ENCODE peak calls at places on chromosomes 5 and 9, in seven cellular contexts. One of them, this sample, is unnamed.

GRCh38 chr5:100898504-100899346 is 4.4 kb downstream of the ST8SIA4 start:
- DNase-seq in uterus: no peak
- DNase-seq in GM12878: no peak
- DNase-seq in spleen: no peak
- DNase-seq in upper lobe of left lung: no peak
- DNase-seq in H54: no peak
- DNase-seq in A549: no peak
- DNase-seq in this sample: no peak

GRCh38 chr9:109549386-109549785 is 51.3 kb upstream of the PTPN3 start:
- DNase-seq in H54: no peak
- DNase-seq in A549: no peak
- DNase-seq in spleen: no peak
- DNase-seq in uterus: no peak
- DNase-seq in GM12878: no peak
- DNase-seq in upper lobe of left lung: no peak
- DNase-seq in this sample: no peak

GRCh38 chr9:2655411-2655901 is 33.9 kb downstream of the VLDLR start:
- DNase-seq in spleen: no peak
- DNase-seq in uterus: no peak
- DNase-seq in GM12878: no peak
- DNase-seq in A549: peak
- DNase-seq in upper lobe of left lung: no peak
- DNase-seq in H54: peak
- DNase-seq in this sample: no peak

GRCh38 chr9:100589582-100589981 is 11.7 kb downstream of the CAVIN4 start:
- DNase-seq in GM12878: no peak
- DNase-seq in upper lobe of left lung: no peak
- DNase-seq in uterus: no peak
- DNase-seq in H54: no peak
- DNase-seq in spleen: no peak
- DNase-seq in A549: no peak
- DNase-seq in this sample: no peak

GRCh38 chr5:123708074-123708806 is 196.3 kb downstream of the CSNK1G3 start:
- DNase-seq in uterus: no peak
- DNase-seq in spleen: no peak
- DNase-seq in H54: peak
- DNase-seq in GM12878: no peak
- DNase-seq in upper lobe of left lung: no peak
- DNase-seq in A549: no peak
- DNase-seq in this sample: no peak

GRCh38 chr5:29750453-29750852 is 1443.0 kb upstream of the CDH6 start:
- DNase-seq in uterus: no peak
- DNase-seq in A549: no peak
- DNase-seq in H54: no peak
- DNase-seq in upper lobe of left lung: no peak
- DNase-seq in spleen: no peak
- DNase-seq in GM12878: no peak
- DNase-seq in this sample: no peak

GRCh38 chr5:1325870-1326546 is 18.9 kb downstream of the CLPTM1L start:
- DNase-seq in uterus: peak
- DNase-seq in spleen: peak
- DNase-seq in H54: no peak
- DNase-seq in GM12878: no peak
- DNase-seq in A549: no peak
- DNase-seq in upper lobe of left lung: peak
- DNase-seq in this sample: peak

GRCh38 chr5:120124961-120125360 is 339.1 kb upstream of the PRR16 start:
- DNase-seq in upper lobe of left lung: no peak
- DNase-seq in A549: no peak
- DNase-seq in H54: no peak
- DNase-seq in GM12878: no peak
- DNase-seq in uterus: no peak
- DNase-seq in spleen: no peak
- DNase-seq in this sample: no peak

GRCh38 chr9:74951107-74951720 is 1.5 kb downstream of the C9orf40 start:
- DNase-seq in A549: no peak
- DNase-seq in upper lobe of left lung: no peak
- DNase-seq in uterus: no peak
- DNase-seq in GM12878: no peak
- DNase-seq in spleen: no peak
- DNase-seq in H54: no peak
- DNase-seq in this sample: no peak

GRCh38 chr9:115691097-115691496 is 462.5 kb upstream of the PAPPA start:
- DNase-seq in H54: no peak
- DNase-seq in upper lobe of left lung: no peak
- DNase-seq in uterus: no peak
- DNase-seq in GM12878: no peak
- DNase-seq in spleen: no peak
- DNase-seq in A549: peak
- DNase-seq in this sample: no peak

GRCh38 chr5:153617190-153617589 is 126.7 kb downstream of the GRIA1 start:
- DNase-seq in A549: no peak
- DNase-seq in H54: no peak
- DNase-seq in upper lobe of left lung: no peak
- DNase-seq in spleen: no peak
- DNase-seq in GM12878: no peak
- DNase-seq in uterus: no peak
- DNase-seq in this sample: no peak

GRCh38 chr5:158858746-158859145 is 241.0 kb downstream of the EBF1 start:
- DNase-seq in spleen: no peak
- DNase-seq in upper lobe of left lung: no peak
- DNase-seq in uterus: no peak
- DNase-seq in H54: no peak
- DNase-seq in A549: no peak
- DNase-seq in GM12878: no peak
- DNase-seq in this sample: no peak

GRCh38 chr5:7471710-7472109 is 75.8 kb downstream of the ADCY2 start:
- DNase-seq in GM12878: no peak
- DNase-seq in A549: no peak
- DNase-seq in H54: no peak
- DNase-seq in spleen: no peak
- DNase-seq in uterus: no peak
- DNase-seq in upper lobe of left lung: no peak
- DNase-seq in this sample: no peak

GRCh38 chr9:97981828-97982164 is 1.3 kb upstream of the ANP32B start:
- DNase-seq in uterus: no peak
- DNase-seq in spleen: no peak
- DNase-seq in GM12878: no peak
- DNase-seq in upper lobe of left lung: no peak
- DNase-seq in A549: no peak
- DNase-seq in H54: no peak
- DNase-seq in this sample: no peak

GRCh38 chr5:139251695-139252288 is 41.7 kb upstream of the MATR3 start:
- DNase-seq in spleen: no peak
- DNase-seq in H54: no peak
- DNase-seq in A549: no peak
- DNase-seq in GM12878: no peak
- DNase-seq in uterus: no peak
- DNase-seq in upper lobe of left lung: no peak
- DNase-seq in this sample: no peak

GRCh38 chr5:78511116-78511906 is 137.3 kb downstream of the LHFPL2 start:
- DNase-seq in A549: no peak
- DNase-seq in GM12878: no peak
- DNase-seq in H54: no peak
- DNase-seq in upper lobe of left lung: no peak
- DNase-seq in spleen: no peak
- DNase-seq in uterus: no peak
- DNase-seq in this sample: no peak

GRCh38 chr9:33939924-33940874 is 108.5 kb downstream of the UBAP2 start:
- DNase-seq in upper lobe of left lung: no peak
- DNase-seq in uterus: no peak
- DNase-seq in spleen: no peak
- DNase-seq in GM12878: no peak
- DNase-seq in H54: no peak
- DNase-seq in A549: no peak
- DNase-seq in this sample: no peak

GRCh38 chr5:39020465-39020864 is 53.7 kb downstream of the RICTOR start:
- DNase-seq in A549: no peak
- DNase-seq in H54: no peak
- DNase-seq in GM12878: no peak
- DNase-seq in upper lobe of left lung: no peak
- DNase-seq in spleen: no peak
- DNase-seq in uterus: no peak
- DNase-seq in this sample: no peak

GRCh38 chr9:78806492-78807160 is 509.7 kb downstream of the PSAT1 start:
- DNase-seq in H54: no peak
- DNase-seq in upper lobe of left lung: no peak
- DNase-seq in GM12878: no peak
- DNase-seq in spleen: no peak
- DNase-seq in A549: no peak
- DNase-seq in uterus: no peak
- DNase-seq in this sample: no peak

GRCh38 chr9:124776952-124777645 is at the start of gene OLFML2A:
- DNase-seq in A549: peak
- DNase-seq in GM12878: no peak
- DNase-seq in spleen: peak
- DNase-seq in H54: no peak
- DNase-seq in upper lobe of left lung: peak
- DNase-seq in uterus: no peak
- DNase-seq in this sample: peak

GRCh38 chr5:57779383-57780223 is 297.0 kb upstream of the ACTBL2 start:
- DNase-seq in spleen: no peak
- DNase-seq in upper lobe of left lung: no peak
- DNase-seq in H54: no peak
- DNase-seq in uterus: peak
- DNase-seq in A549: peak
- DNase-seq in GM12878: no peak
- DNase-seq in this sample: no peak

GRCh38 chr5:4196744-4197646 is 601.4 kb downstream of the IRX1 start:
- DNase-seq in H54: no peak
- DNase-seq in A549: no peak
- DNase-seq in upper lobe of left lung: no peak
- DNase-seq in spleen: no peak
- DNase-seq in uterus: no peak
- DNase-seq in GM12878: no peak
- DNase-seq in this sample: no peak

GRCh38 chr9:95801797-95802196 is 73.7 kb upstream of the ERCC6L2 start:
- DNase-seq in uterus: no peak
- DNase-seq in upper lobe of left lung: no peak
- DNase-seq in GM12878: no peak
- DNase-seq in H54: no peak
- DNase-seq in spleen: no peak
- DNase-seq in A549: no peak
- DNase-seq in this sample: no peak

GRCh38 chr9:109401169-109401989 is 80.5 kb upstream of the EPB41L4B start:
- DNase-seq in GM12878: no peak
- DNase-seq in H54: peak
- DNase-seq in spleen: no peak
- DNase-seq in A549: peak
- DNase-seq in upper lobe of left lung: no peak
- DNase-seq in uterus: no peak
- DNase-seq in this sample: no peak

GRCh38 chr9:136907011-136907914 is 20.9 kb downstream of the TRAF2 start:
- DNase-seq in H54: no peak
- DNase-seq in upper lobe of left lung: peak
- DNase-seq in uterus: no peak
- DNase-seq in A549: no peak
- DNase-seq in GM12878: no peak
- DNase-seq in spleen: peak
- DNase-seq in this sample: no peak

DNA sequence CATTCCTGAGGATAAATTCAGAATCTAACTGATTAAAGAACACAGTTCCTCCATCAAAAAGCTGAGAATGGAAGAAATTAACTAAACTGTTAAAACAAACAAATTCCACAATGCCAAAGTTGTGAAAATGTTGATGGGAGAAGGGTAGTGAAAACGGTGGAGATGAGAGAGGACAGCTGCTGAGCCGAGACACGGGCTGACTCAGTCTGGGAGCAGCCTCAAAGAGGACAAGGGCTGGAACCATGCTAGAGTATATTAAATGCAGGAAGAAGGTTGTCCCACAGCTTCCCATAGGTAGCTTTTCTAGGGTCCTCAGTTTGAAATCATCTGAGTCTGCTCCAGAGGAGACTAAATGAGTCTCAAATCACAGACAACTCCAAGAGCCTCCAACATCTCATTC is 14.3 kb downstream of the ADAMTS12 start:
- DNase-seq in upper lobe of left lung: no peak
- DNase-seq in H54: no peak
- DNase-seq in GM12878: no peak
- DNase-seq in A549: no peak
- DNase-seq in spleen: no peak
- DNase-seq in uterus: no peak
- DNase-seq in this sample: no peak
- TF ChIP-seq POLR2A in upper lobe of left lung: no peak
- TF ChIP-seq POLR2A in H54: no peak
- TF ChIP-seq POLR2A in GM12878: no peak
- TF ChIP-seq POLR2A in A549: no peak
- TF ChIP-seq POLR2A in spleen: no peak
- TF ChIP-seq POLR2A in uterus: no peak
- TF ChIP-seq POLR2A in this sample: no peak

GRCh38 chr5:91528831-91529230 is 145.7 kb upstream of the ARRDC3 start:
- DNase-seq in GM12878: no peak
- DNase-seq in H54: no peak
- DNase-seq in spleen: no peak
- DNase-seq in A549: no peak
- DNase-seq in uterus: no peak
- DNase-seq in upper lobe of left lung: no peak
- DNase-seq in this sample: no peak
- TF ChIP-seq POLR2A in GM12878: no peak
- TF ChIP-seq POLR2A in H54: no peak
- TF ChIP-seq POLR2A in spleen: no peak
- TF ChIP-seq POLR2A in A549: no peak
- TF ChIP-seq POLR2A in uterus: no peak
- TF ChIP-seq POLR2A in upper lobe of left lung: no peak
- TF ChIP-seq POLR2A in this sample: no peak

DNA sequence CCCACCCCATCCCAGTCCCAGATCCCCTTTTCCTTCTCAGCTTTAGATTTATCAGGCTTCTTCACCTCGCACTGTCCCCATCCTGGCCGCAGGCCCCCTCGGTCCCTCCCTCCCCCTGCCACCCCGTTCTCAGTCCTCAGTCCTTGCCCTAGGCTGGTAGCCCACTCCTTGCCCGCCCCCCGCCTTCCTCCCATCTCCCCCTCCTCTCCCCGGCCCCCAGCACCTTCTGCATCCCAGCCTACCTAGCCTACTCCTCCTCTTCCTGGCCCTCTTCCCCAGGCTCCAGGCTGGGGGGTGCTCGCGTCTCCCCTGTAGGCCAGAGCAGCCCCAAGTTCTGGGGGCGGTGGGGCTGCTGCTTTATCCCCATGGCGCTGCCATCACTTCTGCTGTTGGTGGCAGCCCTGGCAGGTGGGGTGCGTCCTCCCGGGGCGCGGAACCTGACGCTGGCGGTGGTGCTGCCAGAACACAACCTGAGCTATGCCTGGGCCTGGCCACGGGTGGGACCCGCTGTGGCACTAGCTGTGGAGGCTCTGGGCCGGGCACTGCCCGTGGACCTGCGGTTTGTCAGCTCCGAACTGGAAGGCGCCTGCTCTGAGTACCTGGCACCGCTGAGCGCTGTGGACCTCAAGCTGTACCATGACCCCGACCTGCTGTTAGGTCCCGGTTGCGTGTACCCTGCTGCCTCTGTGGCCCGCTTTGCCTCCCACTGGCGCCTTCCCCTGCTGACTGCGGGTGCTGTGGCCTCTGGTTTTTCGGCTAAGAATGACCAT is 838 bp downstream of the NPR2 start:
- DNase-seq in H54: no peak
- DNase-seq in uterus: no peak
- DNase-seq in spleen: no peak
- DNase-seq in A549: no peak
- DNase-seq in GM12878: no peak
- DNase-seq in upper lobe of left lung: peak
- DNase-seq in this sample: peak
- TF ChIP-seq POLR2A in H54: no peak
- TF ChIP-seq POLR2A in uterus: no peak
- TF ChIP-seq POLR2A in spleen: no peak
- TF ChIP-seq POLR2A in A549: no peak
- TF ChIP-seq POLR2A in GM12878: no peak
- TF ChIP-seq POLR2A in upper lobe of left lung: no peak
- TF ChIP-seq POLR2A in this sample: no peak

GRCh38 chr9:470041-470781 is 255.5 kb downstream of the DOCK8 start:
- DNase-seq in H54: no peak
- DNase-seq in A549: peak
- DNase-seq in spleen: peak
- DNase-seq in GM12878: peak
- DNase-seq in upper lobe of left lung: peak
- DNase-seq in uterus: peak
- DNase-seq in this sample: peak
- TF ChIP-seq POLR2A in H54: peak
- TF ChIP-seq POLR2A in A549: peak
- TF ChIP-seq POLR2A in spleen: no peak
- TF ChIP-seq POLR2A in GM12878: peak
- TF ChIP-seq POLR2A in upper lobe of left lung: no peak
- TF ChIP-seq POLR2A in uterus: peak
- TF ChIP-seq POLR2A in this sample: no peak